ENCODE peak calls at places on chromosomes 16 and 17, in seven cellular contexts. G is tibial nerve; R is adrenal gland; Q is psoas muscle; Y is CD4-positive, alpha-beta T cell; U is natural killer cell; W is dorsolateral prefrontal cortex. F is an unnamed sample.

GRCh38 chr16:64122177-64122576 is 999.7 kb downstream of the CDH11 start:
- DNase-seq in Q (no peak), W (no peak), Y (no peak), R (no peak), G (no peak), U (no peak), F (no peak)

GRCh38 chr16:15592324-15592723 is 50.6 kb downstream of the MARF1 start:
- DNase-seq in G (no peak), Y (peak; percentile 53), U (peak; percentile 41), R (no peak), W (no peak), Q (no peak), F (no peak)

GRCh38 chr17:55433629-55434422 is 12.2 kb upstream of the MMD start:
- DNase-seq in R (no peak), U (no peak), G (no peak), W (no peak), Q (no peak), Y (no peak), F (no peak)

GRCh38 chr17:11644265-11645212 is 46.3 kb downstream of the DNAH9 start:
- DNase-seq in Y (no peak), Q (no peak), W (peak; percentile 81), R (peak; percentile 75), G (peak; percentile 24), U (no peak), F (no peak)

GRCh38 chr16:50696575-50697420 is 3.4 kb downstream of the NOD2 start:
- DNase-seq in G (peak; percentile 73), R (peak; percentile 89), U (peak; percentile 53), Q (peak; percentile 85), Y (no peak), W (no peak), F (peak; percentile 50)

GRCh38 chr17:65638221-65638940 is 76.9 kb upstream of the AXIN2 start:
- DNase-seq in Y (no peak), R (no peak), U (no peak), W (no peak), G (no peak), Q (no peak), F (no peak)

GRCh38 chr16:31467858-31468257 is 4.1 kb upstream of the TGFB1I1 start:
- DNase-seq in U (no peak), G (no peak), Q (no peak), R (no peak), W (no peak), Y (no peak), F (no peak)

GRCh38 chr17:81401727-81402529 is 6.7 kb downstream of the BAHCC1 start:
- DNase-seq in Y (no peak), R (no peak), Q (peak; percentile 70), G (no peak), W (peak; percentile 57), U (no peak), F (no peak)

GRCh38 chr16:87318158-87318644 is 1.0 kb upstream of the C16orf95 start:
- DNase-seq in R (no peak), Q (peak; percentile 55), W (no peak), G (no peak), U (no peak), Y (no peak), F (no peak)

GRCh38 chr16:85564277-85565051 is 48.7 kb upstream of the GSE1 start:
- DNase-seq in W (no peak), Y (no peak), Q (peak; percentile 87), G (no peak), U (no peak), R (no peak), F (no peak)

GRCh38 chr17:38554430-38555350 is 51.1 kb downstream of the SRCIN1 start:
- DNase-seq in Q (no peak), G (no peak), U (no peak), W (no peak), Y (no peak), R (peak; percentile 65), F (no peak)

DNA sequence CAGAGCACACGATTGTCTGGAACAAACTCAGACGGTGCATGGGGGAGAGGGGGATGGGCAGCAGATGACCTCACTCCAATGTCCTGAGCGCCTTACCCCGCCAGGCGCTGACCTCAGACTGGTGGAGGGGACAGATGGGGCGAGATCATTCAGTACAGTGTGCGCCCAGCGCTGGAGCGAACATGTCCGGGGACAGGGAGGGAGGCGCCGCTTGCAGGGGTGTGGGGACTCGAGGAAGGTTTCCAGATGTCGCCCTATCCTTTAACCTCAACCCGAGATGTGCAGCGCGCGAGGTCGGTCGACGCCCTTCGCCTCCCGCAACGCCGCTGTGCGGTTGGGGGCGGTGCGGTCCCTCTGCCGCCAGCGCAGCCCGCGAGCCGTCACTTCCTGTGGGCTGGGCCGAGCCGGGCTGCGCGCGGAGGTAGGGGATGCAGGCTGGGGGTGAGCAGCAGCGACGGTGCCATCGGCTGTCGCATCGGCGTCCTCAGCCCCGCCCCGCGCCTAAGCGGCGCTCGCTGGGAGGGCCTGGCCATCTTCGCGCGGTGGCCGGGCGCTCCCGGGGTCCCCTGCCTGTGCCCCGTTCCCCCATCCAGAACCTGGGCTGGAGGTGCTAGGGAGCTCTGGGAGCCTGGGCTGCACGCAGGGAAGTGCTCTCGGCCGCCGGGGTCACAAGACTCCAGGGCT is 5.3 kb upstream of the CDR2L start:
- DNase-seq in Q (peak; percentile 80), R (peak; percentile 73), W (peak; percentile 91), G (peak; percentile 27), U (peak; percentile 77), Y (peak; percentile 75), F (no peak)
- TF ChIP-seq CTCF in Q (no peak), R (peak; percentile 34), W (no peak), G (no peak), U (no peak), Y (no peak), F (no peak)

GRCh38 chr17:15408803-15409202 is 58.6 kb downstream of the CDRT4 start:
- DNase-seq in Y (no peak), U (no peak), G (no peak), Q (no peak), W (no peak), R (no peak), F (no peak)
- TF ChIP-seq CTCF in Y (no peak), U (no peak), G (no peak), Q (no peak), W (no peak), R (no peak), F (no peak)

DNA sequence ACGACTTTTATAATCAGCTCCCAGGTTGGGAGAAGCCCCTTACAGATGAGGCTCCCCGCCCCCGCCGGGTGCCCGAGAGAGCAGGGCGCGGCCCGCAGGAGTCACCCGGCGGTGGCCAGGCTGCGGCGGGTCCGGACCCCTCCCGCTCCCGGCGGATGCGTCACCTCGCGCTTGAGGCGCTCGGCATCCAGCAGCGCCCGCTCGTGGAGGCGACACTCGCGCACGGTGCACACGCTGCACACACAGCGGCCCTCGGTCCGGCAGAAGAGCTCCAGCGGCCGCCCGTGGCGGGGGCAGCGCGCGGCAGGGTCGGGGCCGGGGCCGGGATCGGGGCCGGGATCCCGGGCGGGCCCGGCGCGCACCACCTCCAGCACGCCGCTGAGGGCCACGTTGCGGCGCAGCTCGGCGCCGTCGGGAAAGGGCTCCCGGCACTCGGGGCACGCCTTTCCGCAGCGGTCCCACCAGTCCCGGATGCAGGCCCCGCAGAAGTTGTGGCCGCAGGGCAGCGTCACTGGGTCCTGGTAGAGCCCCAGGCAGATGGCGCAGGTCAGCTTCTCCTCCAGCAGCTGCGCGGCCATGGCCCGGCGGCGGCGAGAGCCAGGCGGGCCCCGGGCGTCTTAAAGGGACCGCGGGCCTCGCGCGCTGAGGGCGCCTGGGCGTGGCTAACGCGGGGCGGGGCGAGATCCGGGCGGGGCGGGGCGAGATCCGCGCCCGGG is at the start of gene TRIM65:
- DNase-seq in G (peak; percentile 76), R (peak; percentile 86), Y (peak; percentile 70), Q (peak; percentile 95), W (peak; percentile 76), U (peak; percentile 77), F (no peak)
- TF ChIP-seq CTCF in G (peak; percentile 41), R (peak; percentile 30), Y (peak; percentile 33), Q (peak; percentile 50), W (peak; percentile 40), U (peak; percentile 27), F (no peak)

GRCh38 chr17:14196337-14196997 is 40.2 kb downstream of the CDRT15 start:
- DNase-seq in Y (no peak), U (no peak), W (no peak), G (no peak), R (no peak), Q (no peak), F (no peak)
- TF ChIP-seq CTCF in Y (peak; percentile 51), U (peak; percentile 11), W (no peak), G (no peak), R (no peak), Q (no peak), F (no peak)

DNA sequence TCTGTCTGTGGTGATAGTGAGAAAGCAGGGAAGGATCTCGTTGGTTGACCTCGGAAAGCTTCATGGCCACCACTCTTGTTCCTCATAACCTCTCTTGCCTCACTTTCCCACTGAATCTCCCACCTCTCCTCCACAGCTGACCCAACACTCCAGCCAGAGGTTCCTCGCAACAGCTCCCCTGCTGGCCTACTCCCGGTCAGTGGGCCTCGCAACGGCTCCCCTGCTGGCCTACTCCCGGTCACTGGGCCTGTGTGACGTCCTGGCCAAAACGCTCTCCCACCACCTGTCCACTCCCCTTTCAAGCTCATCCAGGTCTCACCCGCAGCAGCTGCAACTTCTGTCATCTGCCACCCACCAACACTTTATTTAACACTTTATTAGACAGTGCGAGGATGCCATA is 149.1 kb downstream of the VPS53 start:
- DNase-seq in R (no peak), U (no peak), W (no peak), Y (no peak), Q (no peak), G (no peak), F (no peak)
- TF ChIP-seq CTCF in R (peak; percentile 9), U (no peak), W (no peak), Y (no peak), Q (no peak), G (no peak), F (no peak)

GRCh38 chr17:17552351-17553216 is 38.9 kb downstream of the PEMT start:
- DNase-seq in R (no peak), W (no peak), U (no peak), G (no peak), Y (no peak), Q (peak; percentile 72), F (no peak)
- TF ChIP-seq CTCF in R (no peak), W (no peak), U (no peak), G (no peak), Y (no peak), Q (no peak), F (no peak)

GRCh38 chr16:17566656-17567450 is 96.1 kb upstream of the XYLT1 start:
- DNase-seq in U (no peak), Y (no peak), W (no peak), R (no peak), Q (no peak), G (no peak), F (no peak)

GRCh38 chr16:17567455-17567854 is 96.7 kb upstream of the XYLT1 start:
- DNase-seq in U (no peak), Y (no peak), G (no peak), R (no peak), W (no peak), Q (no peak), F (no peak)

GRCh38 chr16:17566075-17566474 is 95.3 kb upstream of the XYLT1 start:
- DNase-seq in Y (no peak), U (no peak), R (no peak), Q (no peak), W (no peak), G (no peak), F (no peak)

GRCh38 chr16:17564856-17565255 is 94.1 kb upstream of the XYLT1 start:
- DNase-seq in W (no peak), G (no peak), R (no peak), U (no peak), Y (no peak), Q (no peak), F (no peak)

GRCh38 chr16:17565605-17566004 is 94.8 kb upstream of the XYLT1 start:
- DNase-seq in U (no peak), Q (no peak), Y (no peak), G (no peak), W (no peak), R (no peak), F (no peak)
- TF ChIP-seq CTCF in U (no peak), Q (no peak), Y (no peak), G (no peak), W (no peak), R (no peak), F (no peak)